ENCODE peak calls at places on chromosomes 4 and X, in six cellular contexts. E is GM12878, O is MM.1S, D is SK-N-SH, A is mammary epithelial cell, T is H9. L is an unnamed sample.
A peak's percentile ranks its signal among the peaks of the same experiment; 100 is the strongest.

GRCh38 chr4:110508827-110509446 is 33.0 kb downstream of the ENPEP start:
- DNase-seq in A (peak; percentile 8), T (no peak), E (no peak), D (peak; percentile 24), O (peak; percentile 42), L (no peak)

GRCh38 chrX:13533726-13534125 is 35.7 kb upstream of the EGFL6 start:
- DNase-seq in A (peak; percentile 70), T (no peak), O (no peak), D (no peak), E (no peak), L (no peak)

GRCh38 chr4:109816082-109816442 is 500 bp downstream of the GAR1 start:
- DNase-seq in E (no peak), A (peak; percentile 9), T (no peak), O (peak; percentile 13), D (no peak), L (peak; percentile 29)

GRCh38 chrX:45824471-45824870 is 623.8 kb upstream of the DIPK2B start:
- DNase-seq in E (no peak), A (peak; percentile 98), O (no peak), D (peak; percentile 21), T (no peak), L (no peak)

GRCh38 chrX:40245411-40246140 is 147.8 kb upstream of the BCOR start:
- DNase-seq in E (no peak), O (no peak), A (no peak), D (no peak), T (no peak), L (no peak)

GRCh38 chr4:81606796-81607550 is 135.3 kb upstream of the RASGEF1B start:
- DNase-seq in T (no peak), E (no peak), D (no peak), A (peak; percentile 38), O (no peak), L (peak; percentile 58)

GRCh38 chrX:29652484-29652883 is 562.9 kb upstream of the MAGEB2 start:
- DNase-seq in D (no peak), O (no peak), T (no peak), E (no peak), A (peak; percentile 75), L (no peak)

GRCh38 chr4:140789752-140790151 is 33.6 kb upstream of the TBC1D9 start:
- DNase-seq in D (no peak), A (peak; percentile 60), T (no peak), O (no peak), E (no peak), L (no peak)

GRCh38 chr4:139728840-139729239 is 63.2 kb downstream of the MGST2 start:
- DNase-seq in T (no peak), D (no peak), E (no peak), A (no peak), O (no peak), L (peak; percentile 25)

GRCh38 chr4:135372131-135372530 is 1170.5 kb upstream of the PABPC4L start:
- DNase-seq in E (no peak), A (no peak), D (no peak), O (no peak), T (no peak), L (no peak)

GRCh38 chr4:138772366-138772765 is 243.2 kb upstream of the NOCT start:
- DNase-seq in O (no peak), E (no peak), T (no peak), A (no peak), D (no peak), L (no peak)

GRCh38 chr4:40493160-40493559 is 136.5 kb downstream of the RBM47 start:
- DNase-seq in A (no peak), T (no peak), O (no peak), E (no peak), D (no peak), L (peak; percentile 13)

GRCh38 chr4:140790765-140791164 is 34.6 kb upstream of the TBC1D9 start:
- DNase-seq in O (peak; percentile 50), E (peak; percentile 86), D (no peak), T (no peak), A (peak; percentile 3), L (peak; percentile 27)

GRCh38 chr4:143184217-143184502 is 557 bp upstream of the USP38 start:
- DNase-seq in O (no peak), T (no peak), D (no peak), E (no peak), A (no peak), L (no peak)

GRCh38 chr4:107654694-107655093 is 65.3 kb downstream of the PAPSS1 start:
- DNase-seq in T (no peak), O (no peak), E (no peak), D (no peak), A (no peak), L (no peak)

GRCh38 chr4:8728536-8729407 is 136.2 kb downstream of the CPZ start:
- DNase-seq in E (no peak), O (no peak), A (no peak), D (peak; percentile 14), T (peak; percentile 12), L (peak; percentile 12)

GRCh38 chrX:129653985-129654651 is 638 bp downstream of the APLN start:
- DNase-seq in A (peak; percentile 23), T (no peak), D (peak; percentile 74), O (peak; percentile 57), E (no peak), L (no peak)

GRCh38 chrX:18769812-18770573 is 62.5 kb downstream of the PPEF1 start:
- DNase-seq in D (peak; percentile 76), O (no peak), T (no peak), E (no peak), A (no peak), L (no peak)

GRCh38 chr4:140081582-140082398 is 72.2 kb downstream of the MAML3 start:
- DNase-seq in E (no peak), O (no peak), T (no peak), D (no peak), A (no peak), L (no peak)

GRCh38 chr4:151911970-151912369 is 151.2 kb upstream of the GATB start:
- DNase-seq in O (no peak), A (no peak), T (no peak), E (no peak), D (no peak), L (no peak)

GRCh38 chrX:48903290-48903689 is 5.6 kb downstream of the PQBP1 start:
- DNase-seq in T (no peak), E (no peak), D (no peak), O (no peak), A (no peak), L (no peak)

GRCh38 chrX:148310402-148311200 is 189.8 kb upstream of the AFF2 start:
- DNase-seq in T (no peak), E (peak; percentile 15), D (no peak), A (no peak), O (peak; percentile 75), L (no peak)

GRCh38 chr4:48944659-48945290 is 38.2 kb upstream of the OCIAD2 start:
- DNase-seq in E (no peak), D (peak; percentile 16), O (peak; percentile 56), T (peak; percentile 71), A (peak; percentile 61), L (peak; percentile 65)

GRCh38 chr4:51884055-51884454 is 41.1 kb downstream of the DCUN1D4 start:
- DNase-seq in D (no peak), A (no peak), T (no peak), O (no peak), E (no peak), L (no peak)
- H3K9ac ChIP-seq in D (no peak overlapping the region), A (no peak overlapping the region), T (no peak overlapping the region), O (no peak overlapping the region), E (no peak overlapping the region), L (no peak overlapping the region)

GRCh38 chr4:2803624-2804448 is 11.0 kb downstream of the SH3BP2 start:
- DNase-seq in D (no peak), T (no peak), A (no peak), E (no peak), O (no peak), L (no peak)
- H3K4me1 ChIP-seq in D (peaks cover 53% of the 10 kb centered on the region), T (no peaks in the 10 kb centered on the region), A (peaks cover 16% of the 10 kb centered on the region), E (peaks cover 56% of the 10 kb centered on the region), O (no peaks in the 10 kb centered on the region), L (peaks cover 58% of the 10 kb centered on the region)

GRCh38 chr4:91653067-91653466 is 650.7 kb upstream of the GRID2 start:
- DNase-seq in O (no peak), A (no peak), T (no peak), D (no peak), E (no peak), L (no peak)
- TF ChIP-seq CTCF in O (no peak), A (no peak), T (no peak), D (no peak), E (no peak), L (no peak)

GRCh38 chrX:145002776-145003175 is 244.5 kb upstream of the SPANXN1 start:
- DNase-seq in T (no peak), E (no peak), A (peak; percentile 63), D (no peak), O (no peak), L (no peak)
- H3K9ac ChIP-seq in T (no peak overlapping the region), E (no peak overlapping the region), A (no peak overlapping the region), D (no peak overlapping the region), O (no peak overlapping the region), L (no peak overlapping the region)

GRCh38 chrX:154043003-154043402 is 23.3 kb upstream of the IRAK1 start:
- DNase-seq in T (no peak), D (no peak), O (no peak), E (no peak), A (peak; percentile 42), L (no peak)
- H3K4me1 ChIP-seq in T (no peaks in the 10 kb centered on the region), D (peaks cover 21% of the 10 kb centered on the region), O (no peaks in the 10 kb centered on the region), E (no peaks in the 10 kb centered on the region), A (peaks cover 2% of the 10 kb centered on the region), L (no peaks in the 10 kb centered on the region)

GRCh38 chr4:155974476-155974749 is 20.7 kb upstream of the CTSO start:
- DNase-seq in O (peak; percentile 79), T (no peak), A (no peak), E (peak; percentile 69), D (no peak), L (no peak)

GRCh38 chr4:155973639-155974475 is 20.2 kb upstream of the CTSO start:
- DNase-seq in O (no peak), D (no peak), A (no peak), T (no peak), E (no peak), L (no peak)

GRCh38 chr4:155974957-155975356 is 21.3 kb upstream of the CTSO start:
- DNase-seq in T (no peak), D (no peak), A (no peak), E (no peak), O (no peak), L (no peak)

GRCh38 chr4:155967098-155967497 is 13.4 kb upstream of the CTSO start:
- DNase-seq in E (no peak), T (no peak), D (no peak), O (no peak), A (no peak), L (no peak)

GRCh38 chr4:155972098-155972497 is 18.4 kb upstream of the CTSO start:
- DNase-seq in D (no peak), A (no peak), E (peak; percentile 8), O (no peak), T (peak; percentile 41), L (no peak)
- TF ChIP-seq CTCF in D (peak; percentile 51), A (peak; percentile 36), E (peak; percentile 49), O (peak; percentile 27), T (peak; percentile 63), L (no peak)

L was measured in colonic mucosa.